ENCODE peak calls at places on chromosome 14, in six cellular contexts. Q, D, P, C, K and B are unnamed samples. For H3K4me1, the result is how much of the 10 kb centered on the place peaks cover.

GRCh38 chr14:34640826-34641225 is 10.9 kb upstream of the SNX6 start:
- DNase-seq in K (no peak), P (no peak), D (no peak), C (no peak), Q (no peak), B (no peak)

GRCh38 chr14:60485057-60485599 is 735 bp downstream of the C14orf39 start:
- DNase-seq in P (no peak), C (no peak), D (no peak), Q (no peak), K (no peak), B (no peak)

GRCh38 chr14:102111101-102111500 is 24.3 kb upstream of the HSP90AA1 start:
- DNase-seq in D (no peak), C (no peak), Q (no peak), P (no peak), K (no peak), B (no peak)

GRCh38 chr14:67240168-67240932 is 885 bp upstream of the PALS1 start:
- DNase-seq in D (peak), C (peak), Q (peak), P (peak), K (peak), B (peak)

GRCh38 chr14:94728950-94729349 is 41.0 kb downstream of the GSC start:
- DNase-seq in Q (no peak), D (no peak), P (no peak), K (no peak), C (no peak), B (no peak)

GRCh38 chr14:69685716-69686115 is 74.3 kb downstream of the SUSD6 start:
- DNase-seq in C (no peak), P (peak), D (peak), K (no peak), Q (peak), B (peak)

GRCh38 chr14:64899958-64900357 is 14.3 kb upstream of the CHURC1 start:
- DNase-seq in D (no peak), Q (no peak), C (no peak), P (no peak), K (peak), B (no peak)

GRCh38 chr14:106845286-106846087 is 1319.1 kb downstream of the TMEM121 start:
- DNase-seq in C (peak), P (no peak), D (no peak), K (no peak), Q (peak), B (peak)

GRCh38 chr14:75182820-75183219 is 6.4 kb upstream of the TMED10 start:
- DNase-seq in Q (no peak), P (peak), C (no peak), K (no peak), D (peak), B (no peak)

GRCh38 chr14:63563370-63564026 is 20.3 kb upstream of the PPP2R5E start:
- DNase-seq in K (peak), D (no peak), Q (no peak), P (no peak), C (no peak), B (no peak)

GRCh38 chr14:96739511-96739910 is 57.7 kb upstream of the VRK1 start:
- DNase-seq in K (no peak), Q (no peak), D (no peak), C (no peak), P (no peak), B (no peak)

GRCh38 chr14:98633380-98633779 is 638.6 kb downstream of the BCL11B start:
- DNase-seq in D (no peak), K (no peak), Q (no peak), C (no peak), P (no peak), B (peak)

DNA sequence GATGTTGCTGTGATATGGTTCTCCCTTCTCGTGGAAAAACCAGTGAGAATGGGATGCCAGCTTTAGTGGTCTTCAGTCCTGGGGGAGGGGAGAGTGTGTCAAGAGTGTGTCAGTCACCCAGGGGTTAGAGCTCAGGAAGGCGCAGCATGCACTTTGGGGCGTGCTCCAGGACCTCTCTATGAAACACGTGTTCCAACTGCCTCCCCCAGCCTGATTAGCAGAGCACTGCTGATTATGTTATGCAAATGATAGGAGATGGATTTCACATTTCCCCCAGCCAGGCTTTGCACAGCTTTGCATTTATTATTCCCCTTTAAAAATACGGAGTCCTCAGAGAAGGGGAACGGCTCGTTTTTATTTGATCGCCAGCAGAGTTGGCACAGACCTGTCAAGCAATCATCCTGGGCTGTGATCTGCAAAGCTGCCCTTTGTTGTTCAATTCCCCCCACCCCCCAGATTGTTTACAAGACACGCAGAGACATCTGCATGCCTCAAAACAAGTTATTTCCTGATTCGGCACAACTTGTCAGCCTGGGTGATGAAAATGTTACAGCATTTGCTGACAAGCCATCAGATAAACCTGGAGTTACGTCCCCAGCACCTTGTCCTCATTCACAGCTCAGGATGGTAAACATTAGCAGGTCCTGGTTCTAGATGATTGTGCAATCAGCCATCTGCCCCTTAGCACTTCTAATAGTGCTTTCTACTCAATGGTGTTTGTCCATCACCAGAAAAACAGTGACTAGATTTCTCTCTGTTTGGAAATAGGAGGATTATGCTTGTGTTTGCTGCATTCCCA is 196.5 kb downstream of the NOVA1 start:
- DNase-seq in C (no peak), Q (no peak), P (no peak), K (no peak), D (no peak), B (no peak)
- TF ChIP-seq CTCF in C (no peak), Q (no peak), P (no peak), K (no peak), D (no peak), B (no peak)

DNA sequence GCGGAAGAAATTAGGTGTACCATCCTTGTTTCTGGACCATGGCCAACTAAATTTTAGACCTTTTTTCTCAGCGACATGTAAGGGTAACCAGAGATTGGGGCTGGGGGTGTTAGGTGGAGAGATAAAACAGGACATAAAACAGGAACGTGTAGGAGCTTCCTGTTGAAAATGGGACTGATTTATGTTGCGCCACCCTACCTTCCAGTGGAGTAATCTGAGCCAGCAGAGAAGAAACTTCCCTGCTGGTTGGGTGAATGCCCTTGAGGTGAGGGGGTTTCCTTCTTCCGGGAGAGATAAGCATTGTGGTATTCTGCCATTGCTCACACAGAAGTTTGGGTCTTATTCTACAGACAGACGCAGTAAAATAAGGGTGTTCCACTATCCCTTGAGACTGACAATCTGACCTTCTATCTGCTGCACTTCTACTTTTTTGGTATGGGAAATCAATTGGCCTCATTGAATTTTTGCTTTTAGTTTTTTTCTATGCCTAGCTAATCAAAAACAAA is 417.6 kb downstream of the PCNX1 start:
- DNase-seq in D (peak), K (peak), P (no peak), C (peak), Q (no peak), B (no peak)
- H3K4me3 ChIP-seq in D (no peak), K (no peak), P (no peak), C (peak), Q (no peak), B (no peak)

GRCh38 chr14:50339178-50339804 is 27.2 kb downstream of the DMAC2L start:
- DNase-seq in Q (no peak), K (no peak), P (no peak), D (no peak), C (no peak), B (no peak)
- H3K4me1 ChIP-seq in Q (under half), K (under half), P (under half), D (under half), C (under half), B (under half)

GRCh38 chr14:32366256-32366655 is 37.2 kb downstream of the AKAP6 start:
- DNase-seq in C (no peak), Q (no peak), P (no peak), K (no peak), D (no peak), B (no peak)
- TF ChIP-seq CTCF in C (no peak), Q (no peak), P (no peak), K (peak), D (no peak), B (no peak)

GRCh38 chr14:77986808-77987207 is 183.4 kb upstream of the NRXN3 start:
- DNase-seq in C (no peak), K (no peak), P (no peak), D (no peak), Q (no peak), B (no peak)

GRCh38 chr14:77989441-77989891 is 180.7 kb upstream of the NRXN3 start:
- DNase-seq in K (no peak), P (no peak), C (no peak), D (no peak), Q (no peak), B (no peak)

GRCh38 chr14:77988966-77989365 is 181.2 kb upstream of the NRXN3 start:
- DNase-seq in Q (no peak), C (no peak), P (peak), D (no peak), K (peak), B (no peak)

GRCh38 chr14:77988096-77988870 is 181.9 kb upstream of the NRXN3 start:
- DNase-seq in P (peak), D (no peak), Q (no peak), K (no peak), C (no peak), B (no peak)

GRCh38 chr14:77991128-77991772 is 178.9 kb upstream of the NRXN3 start:
- DNase-seq in D (no peak), P (no peak), K (peak), C (no peak), Q (no peak), B (no peak)
- H3K4me3 ChIP-seq in D (no peak), P (no peak), K (no peak), C (no peak), Q (no peak), B (no peak)

GRCh38 chr14:104166698-104167097 is 28.3 kb downstream of the KIF26A start:
- DNase-seq in D (no peak), K (no peak), P (no peak), Q (no peak), C (no peak), B (no peak)
- H3K4me1 ChIP-seq in D (under half), K (under half), P (under half), Q (under half), C (under half), B (under half)

DNA sequence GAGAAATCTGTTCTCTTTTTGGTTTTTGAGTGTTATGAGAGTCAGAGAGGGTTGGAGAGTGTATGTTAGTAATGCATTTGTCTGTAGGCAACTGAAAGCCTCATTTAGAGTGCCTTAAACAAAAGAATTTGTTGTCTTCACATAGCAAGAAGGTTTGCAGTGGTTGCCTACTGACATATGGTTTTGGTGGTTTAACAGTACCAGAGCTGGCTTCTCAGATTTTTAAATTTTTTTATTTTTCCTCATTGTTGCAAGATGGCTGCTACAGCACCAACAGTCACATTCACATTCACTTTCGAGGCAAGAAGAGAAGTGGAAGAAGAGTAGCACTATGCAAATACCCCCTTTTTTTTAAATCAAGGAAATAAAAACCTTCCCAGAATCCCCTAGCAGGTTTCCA is 106.5 kb downstream of the ADCK1 start:
- DNase-seq in P (no peak), C (no peak), Q (no peak), K (no peak), D (no peak), B (no peak)
- TF ChIP-seq CTCF in P (no peak), C (no peak), Q (no peak), K (no peak), D (no peak), B (no peak)

GRCh38 chr14:54483848-54484247 is 4.9 kb downstream of the GMFB start:
- DNase-seq in D (no peak), Q (no peak), P (no peak), C (no peak), K (no peak), B (no peak)
- H3K4me3 ChIP-seq in D (no peak), Q (no peak), P (no peak), C (no peak), K (no peak), B (no peak)

GRCh38 chr14:22882064-22882463 is 958 bp upstream of the REM2 start:
- DNase-seq in C (no peak), Q (no peak), K (no peak), P (no peak), D (no peak), B (no peak)
- H3K4me1 ChIP-seq in C (under half), Q (under half), K (under half), P (under half), D (under half), B (under half)

GRCh38 chr14:103541494-103541943 is 12.5 kb downstream of the TRMT61A start:
- DNase-seq in C (no peak), D (no peak), Q (peak), K (no peak), P (no peak), B (no peak)

GRCh38 chr14:103537175-103537990 is 8.4 kb downstream of the TRMT61A start:
- DNase-seq in Q (no peak), K (no peak), P (no peak), D (no peak), C (no peak), B (no peak)

GRCh38 chr14:103538291-103539055 is 9.5 kb downstream of the TRMT61A start:
- DNase-seq in K (no peak), Q (peak), C (no peak), D (peak), P (no peak), B (peak)

GRCh38 chr14:103540816-103541493 is 12.0 kb downstream of the TRMT61A start:
- DNase-seq in Q (peak), K (no peak), P (no peak), D (no peak), C (no peak), B (peak)

DNA sequence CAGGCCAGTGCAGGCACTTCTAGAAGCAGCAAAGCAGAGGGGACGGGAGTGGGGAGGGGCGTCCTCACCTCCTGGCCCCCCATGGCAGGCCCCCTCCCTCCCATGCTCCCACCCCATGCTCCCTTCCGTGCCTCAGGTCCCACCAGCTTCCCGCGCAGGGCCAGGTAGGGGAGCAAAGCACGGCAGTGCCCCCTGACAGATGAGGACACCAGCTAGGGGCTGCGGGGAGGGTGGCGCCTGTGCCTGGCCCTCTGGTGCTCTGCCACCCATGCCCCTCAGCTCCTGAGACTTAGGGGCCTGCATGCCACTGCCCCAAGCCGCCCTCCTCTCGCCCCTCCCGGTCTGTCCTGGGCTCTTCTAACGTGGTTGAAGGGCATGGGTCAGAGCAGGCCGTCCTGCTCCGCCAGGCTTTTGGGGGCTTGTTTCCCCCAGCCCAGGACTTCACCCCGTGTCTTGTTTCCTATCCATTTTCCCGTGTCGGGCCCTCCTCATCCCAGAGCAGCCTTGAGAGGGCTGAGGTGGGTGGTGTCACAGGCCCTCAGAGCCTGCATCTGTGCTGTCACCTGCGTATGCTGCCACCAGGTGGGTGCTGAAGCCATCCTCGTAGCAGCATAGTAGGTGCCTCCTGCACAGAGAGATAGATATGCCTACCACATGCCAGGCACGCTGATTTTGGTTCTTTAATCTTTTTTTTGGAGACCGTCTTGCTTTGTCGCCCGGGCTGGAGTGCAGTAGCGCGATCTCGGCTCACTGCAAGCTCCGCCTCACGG is 10.2 kb downstream of the TRMT61A start:
- DNase-seq in D (no peak), C (no peak), K (no peak), P (no peak), Q (peak), B (peak)
- TF ChIP-seq CTCF in D (no peak), C (no peak), K (no peak), P (no peak), Q (no peak), B (no peak)